ENCODE peak calls at places on chromosomes 12 and 14, in six cellular contexts. V is A549, R is GM12878, L is neural crest cell, N is Peyer's patch, Z is retinal pigment epithelial cell. H is an unnamed sample.

GRCh38 chr12:110249716-110250225 is 31.3 kb upstream of the ATP2A2 start:
- DNase-seq in V (no peak), R (peak), L (no peak), N (peak), Z (no peak), H (no peak)

GRCh38 chr12:132185698-132186097 is 41.4 kb downstream of the NOC4L start:
- DNase-seq in V (no peak), R (no peak), L (no peak), N (no peak), Z (no peak), H (no peak)

GRCh38 chr14:71339650-71340415 is 432.6 kb downstream of the PCNX1 start:
- DNase-seq in V (no peak), R (no peak), L (no peak), N (no peak), Z (no peak), H (no peak)

GRCh38 chr12:78418919-78419318 is 445.7 kb upstream of the SYT1 start:
- DNase-seq in V (no peak), R (no peak), L (no peak), N (no peak), Z (no peak), H (no peak)

GRCh38 chr12:106288510-106289195 is 13.9 kb upstream of the TCP11L2 start:
- DNase-seq in V (peak), R (no peak), L (no peak), N (no peak), Z (no peak), H (peak)

GRCh38 chr12:89825591-89826449 is 117.2 kb upstream of the ATP2B1 start:
- DNase-seq in V (peak), R (peak), L (no peak), N (no peak), Z (no peak), H (no peak)

GRCh38 chr14:55739967-55740707 is 160.1 kb downstream of the KTN1 start:
- DNase-seq in V (no peak), R (no peak), L (no peak), N (no peak), Z (no peak), H (no peak)

GRCh38 chr14:103607039-103607668 is 21.9 kb upstream of the KLC1 start:
- DNase-seq in V (no peak), R (peak), L (peak), N (peak), Z (no peak), H (peak)

GRCh38 chr12:104586325-104587048 is 129.7 kb downstream of the CHST11 start:
- DNase-seq in V (no peak), R (no peak), L (no peak), N (no peak), Z (no peak), H (no peak)

GRCh38 chr12:93415723-93416464 is 25.9 kb downstream of the UBE2N start:
- DNase-seq in V (no peak), R (no peak), L (no peak), N (no peak), Z (no peak), H (no peak)

GRCh38 chr12:132554857-132555630 is 55.3 kb downstream of the LRCOL1 start:
- DNase-seq in V (peak), R (no peak), L (peak), N (no peak), Z (no peak), H (no peak)

GRCh38 chr12:54378791-54379400 is 5.6 kb downstream of the ZNF385A start:
- DNase-seq in V (peak), R (no peak), L (peak), N (peak), Z (no peak), H (peak)

GRCh38 chr12:74903522-74903921 is 306.1 kb downstream of the KCNC2 start:
- DNase-seq in V (no peak), R (no peak), L (no peak), N (no peak), Z (no peak), H (no peak)

GRCh38 chr12:66438601-66439000 is 136.3 kb downstream of the HELB start:
- DNase-seq in V (no peak), R (no peak), L (no peak), N (no peak), Z (peak), H (no peak)

DNA sequence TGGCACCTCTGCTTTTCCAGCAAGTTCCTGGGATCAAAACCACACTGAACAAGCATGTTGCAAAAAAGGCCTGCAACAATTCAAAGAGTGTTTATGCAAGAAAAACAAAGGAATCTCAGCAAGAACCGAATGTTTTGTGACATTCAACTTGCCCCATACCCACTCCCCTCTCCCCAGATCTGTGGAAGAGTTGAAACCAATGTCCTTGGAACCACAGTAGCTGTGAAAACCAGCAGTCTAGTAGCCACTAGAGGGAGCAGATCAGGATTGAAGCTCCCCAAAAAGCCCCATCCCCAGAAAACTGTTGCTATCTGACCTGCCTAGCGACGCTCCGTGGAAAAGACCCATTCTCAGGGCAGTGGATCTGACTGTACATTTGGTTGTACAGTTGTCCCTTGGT is 27.1 kb downstream of the PRKAB1 start:
- DNase-seq in V (peak), R (no peak), L (no peak), N (no peak), Z (no peak), H (peak)
- TF ChIP-seq CTCF in V (peak), R (peak), L (peak), N (peak), Z (peak), H (peak)

DNA sequence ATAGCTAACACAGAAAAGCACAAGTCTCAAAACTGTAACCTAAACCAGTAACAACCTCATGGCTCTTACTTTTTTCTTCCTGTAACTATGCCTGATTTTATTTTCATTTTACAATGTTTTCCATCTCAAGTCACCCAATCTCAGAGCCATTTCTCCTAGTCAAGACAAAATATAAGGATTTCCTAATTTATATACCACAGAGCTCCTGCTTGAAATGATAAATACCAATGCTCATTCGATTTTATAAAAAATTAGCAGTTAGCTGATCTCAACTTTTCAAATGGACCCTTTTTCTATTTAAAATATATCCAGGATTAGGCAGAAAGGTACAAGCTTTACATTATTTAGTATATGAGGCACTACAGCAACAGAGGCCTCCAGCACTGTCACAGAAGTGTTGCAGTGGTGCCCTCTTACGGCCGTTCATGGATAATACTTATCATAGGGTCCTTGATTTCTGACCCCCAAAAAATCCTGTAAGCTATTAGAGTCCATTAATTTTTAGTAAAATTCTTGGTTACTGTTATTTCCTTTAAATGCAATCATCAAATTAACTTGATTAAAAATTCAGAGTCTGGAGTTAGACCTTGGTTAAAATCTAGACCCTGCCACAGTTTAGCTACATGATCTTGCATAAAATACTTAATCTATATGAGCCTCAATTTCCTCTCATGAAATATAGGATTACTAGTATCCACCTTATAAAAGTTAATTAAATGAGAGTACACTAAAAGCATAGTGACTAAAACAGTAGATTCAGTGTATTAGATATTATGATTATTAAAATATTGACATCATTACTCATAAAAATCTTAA is 68.3 kb downstream of the SEC23A start:
- DNase-seq in V (peak), R (no peak), L (no peak), N (no peak), Z (no peak), H (no peak)
- TF ChIP-seq CTCF in V (peak), R (peak), L (peak), N (peak), Z (peak), H (no peak)

DNA sequence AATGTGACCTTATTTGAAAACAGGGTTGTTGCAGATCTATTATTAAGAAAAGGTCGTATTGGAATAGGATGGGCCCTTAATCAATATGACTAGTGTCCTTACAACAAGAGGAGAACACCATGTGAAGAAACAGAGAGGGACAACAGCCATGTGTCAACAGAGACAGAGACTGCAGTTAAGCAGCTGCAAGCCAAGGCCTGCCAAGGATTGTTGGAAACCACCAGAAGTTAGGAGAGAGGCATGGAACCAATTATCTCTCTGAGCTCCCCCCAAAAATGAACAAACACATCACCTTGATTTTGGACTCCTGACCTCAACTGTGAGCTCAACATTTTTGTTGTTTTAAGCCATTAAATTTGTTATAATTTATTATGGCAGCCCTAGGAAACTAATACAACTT is 214.6 kb upstream of the PRKD1 start:
- DNase-seq in V (no peak), R (no peak), L (no peak), N (no peak), Z (no peak), H (no peak)
- TF ChIP-seq CTCF in V (no peak), R (no peak), L (no peak), N (no peak), Z (no peak), H (no peak)

GRCh38 chr12:67648306-67649164 is at the start of gene DYRK2:
- DNase-seq in V (peak), R (no peak), L (peak), N (peak), Z (no peak), H (peak)
- TF ChIP-seq CTCF in V (no peak), R (peak), L (peak), N (peak), Z (no peak), H (peak)

GRCh38 chr14:77140937-77141591 is 527 bp downstream of the ZDHHC22 start:
- DNase-seq in V (peak), R (no peak), L (peak), N (no peak), Z (no peak), H (no peak)

GRCh38 chr14:77140343-77140936 is 1.2 kb downstream of the ZDHHC22 start:
- DNase-seq in V (no peak), R (no peak), L (peak), N (no peak), Z (no peak), H (no peak)

GRCh38 chr14:77141592-77142288 is at the start of gene ZDHHC22:
- DNase-seq in V (peak), R (no peak), L (no peak), N (no peak), Z (no peak), H (no peak)

GRCh38 chr14:77139022-77139421 is 2.6 kb downstream of the ZDHHC22 start:
- DNase-seq in V (no peak), R (no peak), L (no peak), N (no peak), Z (no peak), H (no peak)

DNA sequence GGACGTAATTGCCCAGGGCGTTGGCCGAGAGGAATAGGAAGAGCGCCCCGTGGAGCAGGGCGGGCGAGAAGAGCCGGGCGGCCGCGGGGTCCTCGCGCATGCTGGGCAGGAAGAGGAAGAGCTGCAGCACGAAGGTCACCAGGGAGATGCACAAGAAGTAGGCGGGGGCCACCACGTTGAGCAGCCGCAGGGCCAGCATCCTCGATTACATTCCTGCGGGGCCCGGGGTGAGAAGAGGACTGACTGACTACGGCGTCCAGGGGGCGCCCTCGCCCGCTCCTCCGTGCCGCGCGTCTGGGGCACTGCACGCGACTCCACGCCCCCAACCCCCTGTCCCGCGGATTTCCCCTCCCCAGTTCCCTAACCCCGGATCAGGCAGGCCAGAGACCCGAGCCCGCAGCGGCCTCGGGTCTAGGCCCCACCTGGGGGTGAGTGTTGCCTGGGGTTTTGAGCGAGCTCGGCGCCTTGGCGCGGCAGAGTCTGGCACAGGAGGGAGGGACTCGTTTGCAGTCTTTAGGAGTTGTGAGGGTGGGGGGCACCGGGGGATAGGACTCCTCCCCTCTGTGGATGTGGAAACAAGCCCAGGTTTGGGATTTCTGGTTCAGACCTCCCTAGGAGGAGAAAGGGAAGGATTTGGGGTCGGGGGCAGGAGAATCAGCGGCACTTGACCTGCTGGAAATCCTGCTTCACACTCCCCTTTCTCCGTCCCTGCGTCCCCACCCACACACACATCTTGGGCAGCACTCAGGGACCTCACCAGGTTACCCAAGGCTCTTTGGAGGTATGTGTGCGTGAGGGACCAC is 1.9 kb downstream of the ZDHHC22 start:
- DNase-seq in V (peak), R (no peak), L (peak), N (no peak), Z (no peak), H (peak)
- TF ChIP-seq CTCF in V (peak), R (peak), L (peak), N (no peak), Z (peak), H (peak)

GRCh38 chr14:67883717-67884116 is 64.1 kb downstream of the RAD51B start:
- DNase-seq in V (peak), R (no peak), L (no peak), N (no peak), Z (no peak), H (no peak)
- TF ChIP-seq CTCF in V (peak), R (no peak), L (peak), N (peak), Z (peak), H (no peak)

GRCh38 chr14:21498540-21499526 is 12.3 kb downstream of the METTL3 start:
- DNase-seq in V (peak), R (no peak), L (peak), N (no peak), Z (no peak), H (peak)
- TF ChIP-seq CTCF in V (peak), R (peak), L (peak), N (peak), Z (peak), H (peak)

DNA sequence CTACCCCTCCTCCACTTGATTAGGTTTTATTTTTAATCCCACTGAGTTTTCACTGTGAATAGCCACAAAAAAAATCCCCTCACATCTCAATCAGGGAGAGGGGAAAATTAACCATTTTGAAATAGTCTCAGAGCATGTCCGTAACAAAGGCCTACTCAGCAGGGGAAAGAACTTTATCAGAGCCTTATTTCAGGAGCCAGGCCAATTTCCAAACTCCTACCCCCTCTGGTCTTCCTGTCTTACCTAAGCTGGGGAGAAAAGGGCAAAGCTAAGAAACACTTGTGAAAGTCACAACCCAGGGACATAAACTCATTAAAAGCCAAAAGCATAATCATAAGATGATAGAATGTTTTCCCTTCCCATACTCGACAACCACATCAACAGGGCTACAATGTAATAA is 260.3 kb upstream of the DIO3 start:
- DNase-seq in V (no peak), R (no peak), L (no peak), N (no peak), Z (no peak), H (no peak)
- TF ChIP-seq CTCF in V (no peak), R (no peak), L (no peak), N (no peak), Z (no peak), H (no peak)

H was measured in Caco-2.